ENCODE peak calls at places on chromosomes 11 and 22, in nine cellular contexts. H is bronchial epithelial cell, X is AG09319, Y is colonic mucosa, V is endothelial cell, B is pancreas, U is transverse colon, T is brain microvascular endothelial cell, C is ovary. L is an unnamed sample.

GRCh38 chr22:32416556-32417085 is 4.6 kb upstream of the RTCB start:
- DNase-seq in X (no peak), H (no peak), Y (no peak), U (no peak), B (no peak), V (no peak), T (no peak), C (no peak), L (no peak)

GRCh38 chr11:60857378-60858232 is 1.9 kb upstream of the PTGDR2 start:
- DNase-seq in C (no peak), Y (no peak), H (peak), B (no peak), X (no peak), U (no peak), T (peak), V (no peak), L (no peak)

GRCh38 chr11:125945011-125945796 is 640 bp upstream of the VSIG10L2 start:
- DNase-seq in U (no peak), V (no peak), C (no peak), X (no peak), H (no peak), Y (no peak), B (no peak), T (no peak), L (no peak)

GRCh38 chr11:59769086-59769485 is 13.9 kb downstream of the STX3 start:
- DNase-seq in Y (no peak), H (no peak), U (no peak), V (no peak), X (no peak), T (no peak), C (no peak), B (no peak), L (no peak)

GRCh38 chr22:48167238-48167637 is 1404.8 kb downstream of the TBC1D22A start:
- DNase-seq in B (no peak), Y (no peak), U (no peak), C (no peak), T (no peak), X (no peak), H (no peak), V (no peak), L (no peak)

GRCh38 chr11:64848779-64849599 is 4.5 kb upstream of the CDC42BPG start:
- DNase-seq in V (no peak), X (no peak), U (peak), C (no peak), T (no peak), Y (peak), B (peak), H (no peak), L (peak)

GRCh38 chr11:25612806-25613205 is 719.1 kb upstream of the ANO3 start:
- DNase-seq in H (no peak), Y (no peak), X (no peak), T (no peak), C (no peak), V (no peak), B (no peak), U (no peak), L (no peak)

GRCh38 chr11:12692238-12693074 is 18.2 kb downstream of the TEAD1 start:
- DNase-seq in H (peak), U (peak), X (peak), T (peak), C (peak), B (peak), Y (peak), V (no peak), L (peak)

DNA sequence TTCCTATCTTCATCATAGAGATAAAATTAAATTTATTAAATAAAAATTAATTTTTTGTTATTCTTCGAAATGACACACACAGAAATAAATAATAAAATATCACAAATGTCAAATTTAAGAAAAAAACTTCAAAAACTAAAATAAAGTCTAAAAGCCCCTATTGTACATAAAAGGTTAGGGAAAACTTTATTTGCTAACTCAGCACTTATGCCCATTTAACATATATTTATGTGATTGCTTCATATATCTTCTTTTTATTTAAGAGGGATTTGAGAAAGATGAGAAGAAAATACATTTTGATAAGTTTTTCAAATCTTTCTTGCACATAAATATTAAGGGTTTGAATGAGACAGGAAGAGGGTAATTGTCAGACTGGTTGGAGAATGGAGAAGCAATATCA is 2350.4 kb upstream of the RAG2 start:
- DNase-seq in B (no peak), V (no peak), C (no peak), H (no peak), U (no peak), X (no peak), Y (no peak), T (no peak), L (no peak)
- TF ChIP-seq CTCF in B (no peak), V (no peak), C (no peak), H (no peak), U (no peak), X (no peak), Y (no peak), T (no peak), L (no peak)

DNA sequence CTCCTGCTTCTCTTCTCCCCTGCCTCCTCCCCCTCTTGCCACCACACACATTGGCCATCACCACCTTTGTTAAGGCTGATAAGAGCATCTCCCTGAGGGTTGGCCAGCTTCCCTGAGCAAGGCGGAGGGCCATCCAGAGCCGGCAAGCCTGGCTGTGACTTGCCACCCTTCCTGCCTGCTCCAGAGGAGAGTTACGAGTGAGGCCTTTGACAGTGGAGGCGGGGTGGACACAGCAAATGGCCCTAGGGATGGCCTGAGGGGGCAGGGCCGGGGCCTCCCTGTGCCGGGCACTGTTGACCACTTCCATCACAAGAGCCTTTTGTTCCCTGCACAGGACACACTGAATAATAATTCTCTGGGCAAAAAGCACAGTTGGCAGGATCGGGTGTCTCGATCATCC is 5.4 kb downstream of the FREY1 start:
- DNase-seq in T (no peak), U (no peak), H (no peak), C (no peak), Y (no peak), B (no peak), V (no peak), X (no peak), L (no peak)
- TF ChIP-seq CTCF in T (no peak), U (no peak), H (no peak), C (no peak), Y (no peak), B (no peak), V (no peak), X (no peak), L (no peak)

GRCh38 chr22:26669060-26669481 is 11.7 kb downstream of the MIAT start:
- DNase-seq in X (peak), H (peak), Y (no peak), B (peak), T (peak), V (peak), C (no peak), U (peak), L (peak)
- TF ChIP-seq CTCF in X (peak), H (peak), Y (no peak), B (peak), T (peak), V (peak), C (no peak), U (no peak), L (peak)

GRCh38 chr11:19661827-19662226 is 50.8 kb upstream of the NAV2 start:
- DNase-seq in X (no peak), T (no peak), H (no peak), Y (no peak), V (no peak), U (no peak), C (no peak), B (no peak), L (no peak)

GRCh38 chr11:19656140-19656541 is 56.5 kb upstream of the NAV2 start:
- DNase-seq in U (no peak), Y (no peak), X (no peak), C (no peak), H (no peak), T (no peak), V (no peak), B (no peak), L (no peak)

GRCh38 chr11:19660076-19660475 is 52.6 kb upstream of the NAV2 start:
- DNase-seq in C (no peak), H (peak), V (no peak), Y (no peak), T (peak), U (no peak), B (no peak), X (no peak), L (peak)

GRCh38 chr11:19659529-19659928 is 53.1 kb upstream of the NAV2 start:
- DNase-seq in H (peak), V (no peak), B (no peak), Y (no peak), T (no peak), X (no peak), U (no peak), C (no peak), L (no peak)

DNA sequence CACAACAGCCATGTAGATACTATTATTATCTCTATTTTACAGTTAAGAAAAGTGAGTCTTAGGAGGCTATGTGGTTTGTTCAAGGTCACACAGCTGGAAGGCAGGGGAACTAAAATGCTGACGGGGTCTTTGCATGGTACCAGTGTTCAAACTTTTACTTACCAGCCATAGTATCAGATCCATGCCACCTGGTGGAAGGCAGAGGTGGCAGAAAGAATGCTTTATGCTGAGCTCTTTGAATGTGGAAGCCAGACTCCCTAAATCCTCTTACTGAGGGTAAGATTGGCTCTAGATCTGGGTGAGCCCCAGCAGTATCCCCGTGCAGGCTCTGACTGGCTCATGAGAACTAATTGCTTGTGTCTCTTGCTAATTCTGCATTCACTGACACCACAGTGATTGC is 54.3 kb upstream of the NAV2 start:
- DNase-seq in V (no peak), X (no peak), T (no peak), U (no peak), B (no peak), Y (no peak), C (no peak), H (no peak), L (no peak)
- TF ChIP-seq CTCF in V (no peak), X (no peak), T (peak), U (no peak), B (no peak), Y (no peak), C (no peak), H (no peak), L (no peak)

GRCh38 chr22:36775589-36775965 is 342 bp downstream of the IFT27 start:
- DNase-seq in B (peak), T (no peak), Y (peak), C (peak), X (no peak), U (peak), V (peak), H (no peak), L (peak)

GRCh38 chr22:36771376-36772063 is 4.4 kb downstream of the IFT27 start:
- DNase-seq in Y (no peak), V (no peak), C (no peak), X (no peak), H (no peak), T (no peak), B (no peak), U (no peak), L (no peak)

GRCh38 chr22:36772451-36772850 is 3.5 kb downstream of the IFT27 start:
- DNase-seq in U (no peak), T (no peak), H (no peak), B (no peak), C (no peak), V (no peak), X (no peak), Y (no peak), L (no peak)

GRCh38 chr22:36775966-36776669 is at the start of gene IFT27:
- DNase-seq in Y (peak), U (peak), C (peak), V (peak), X (peak), H (peak), T (peak), B (peak), L (peak)

GRCh38 chr22:36773935-36774334 is 2.0 kb downstream of the IFT27 start:
- DNase-seq in V (no peak), Y (no peak), X (no peak), T (peak), B (no peak), C (no peak), H (peak), U (no peak), L (no peak)
- TF ChIP-seq CTCF in V (peak), Y (no peak), X (peak), T (peak), B (no peak), C (no peak), H (peak), U (peak), L (no peak)

GRCh38 chr22:49393526-49393925 is 434.1 kb downstream of the BRD1 start:
- DNase-seq in H (no peak), Y (no peak), X (no peak), T (no peak), B (no peak), U (no peak), C (no peak), V (no peak), L (no peak)

GRCh38 chr22:49392247-49392646 is 435.4 kb downstream of the BRD1 start:
- DNase-seq in U (no peak), B (no peak), H (no peak), V (no peak), X (no peak), T (no peak), Y (no peak), C (no peak), L (no peak)

GRCh38 chr22:49395617-49396016 is 432.1 kb downstream of the BRD1 start:
- DNase-seq in Y (no peak), C (no peak), U (no peak), V (no peak), X (no peak), H (no peak), B (no peak), T (no peak), L (no peak)

GRCh38 chr22:49392841-49393510 is 434.7 kb downstream of the BRD1 start:
- DNase-seq in B (no peak), Y (no peak), H (no peak), X (no peak), C (no peak), U (no peak), V (no peak), T (no peak), L (no peak)

DNA sequence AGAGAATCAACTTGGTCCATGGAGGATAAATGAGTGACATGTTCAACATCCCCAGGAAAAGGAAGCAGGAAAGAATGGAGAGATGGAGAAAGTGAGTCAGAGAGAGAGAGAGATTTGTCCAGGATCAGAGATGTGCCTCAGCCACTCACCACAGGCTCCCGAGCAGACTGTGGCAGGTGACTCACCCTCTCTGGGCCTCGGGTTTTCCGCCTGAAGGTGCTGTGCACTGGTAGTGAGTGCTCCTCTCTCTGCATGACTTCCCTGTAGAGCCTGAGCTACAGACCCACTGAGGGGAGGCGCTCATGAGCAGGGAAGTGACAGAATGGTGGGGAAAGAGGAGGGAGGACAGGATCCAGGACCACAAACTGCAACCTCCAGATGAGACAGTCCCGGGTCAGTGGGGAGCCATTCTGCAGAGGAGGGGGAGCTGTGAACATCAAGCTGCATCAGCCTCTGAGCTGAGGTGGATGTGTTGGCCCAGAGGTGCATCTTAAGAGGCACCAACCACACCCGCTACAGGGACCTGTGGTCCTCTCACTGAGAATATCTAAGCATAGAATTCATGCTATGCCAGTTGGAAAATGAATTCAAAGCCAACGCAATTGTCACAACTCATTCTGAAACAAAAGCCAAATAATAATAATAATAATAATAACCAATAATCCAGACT is 433.4 kb downstream of the BRD1 start:
- DNase-seq in U (no peak), Y (peak), C (no peak), V (no peak), H (no peak), X (no peak), T (no peak), B (no peak), L (no peak)
- TF ChIP-seq CTCF in U (no peak), Y (no peak), C (no peak), V (no peak), H (no peak), X (no peak), T (no peak), B (no peak), L (no peak)

GRCh38 chr11:36306888-36307287 is 10.8 kb downstream of the PRR5L start:
- DNase-seq in C (no peak), H (peak), X (no peak), B (no peak), T (no peak), Y (no peak), V (peak), U (no peak), L (no peak)
- TF ChIP-seq CTCF in C (peak), H (peak), X (peak), B (no peak), T (peak), Y (no peak), V (peak), U (peak), L (no peak)

DNA sequence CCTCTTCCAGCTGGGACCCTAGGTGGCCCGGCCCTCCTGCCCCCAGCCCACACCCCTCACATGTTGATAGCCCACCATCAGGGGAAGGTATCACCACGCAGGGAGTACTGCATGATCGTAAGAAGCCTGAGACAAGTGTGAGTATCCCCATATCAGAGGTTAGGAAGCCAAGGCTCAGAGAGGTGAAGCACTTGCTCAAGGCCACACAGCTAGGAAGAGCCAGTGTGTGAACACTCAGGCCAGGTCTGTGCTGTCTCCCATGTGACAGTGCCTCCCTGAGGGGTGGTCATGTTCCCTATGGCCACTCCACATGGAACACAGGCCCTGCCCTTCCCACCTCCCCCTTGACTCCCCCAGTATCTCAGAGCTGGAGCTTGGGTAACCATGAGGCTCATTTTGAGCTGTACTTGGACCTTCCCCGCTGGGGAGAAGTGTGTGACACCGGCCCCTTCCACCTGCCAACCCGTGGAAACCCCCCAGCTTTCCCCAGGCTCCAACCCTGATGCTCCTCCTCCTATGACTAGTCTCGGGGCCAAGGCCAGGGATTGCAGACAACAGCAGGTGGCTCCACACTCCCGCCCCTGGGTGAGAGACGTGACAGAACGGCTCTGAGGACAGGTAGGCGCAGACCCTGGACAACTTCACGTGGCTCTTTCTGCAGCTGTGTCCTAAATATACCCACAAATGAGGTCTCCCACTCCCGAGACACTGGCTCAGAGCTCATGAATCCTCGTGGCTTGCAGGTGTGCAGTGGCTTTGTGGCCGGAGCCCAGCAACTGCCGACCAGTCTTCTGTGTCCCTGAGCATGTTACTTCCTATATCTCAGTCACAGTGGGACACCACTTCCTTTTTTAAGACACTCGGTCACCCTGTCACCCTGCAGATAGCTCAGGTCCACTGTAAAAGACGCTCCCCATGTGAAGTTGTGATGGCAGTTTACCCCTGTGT is 55.3 kb downstream of the NECTIN1 start:
- DNase-seq in H (no peak), X (no peak), U (peak), B (no peak), T (no peak), V (no peak), C (no peak), Y (peak), L (no peak)
- TF ChIP-seq CTCF in H (peak), X (no peak), U (no peak), B (no peak), T (no peak), V (no peak), C (no peak), Y (no peak), L (no peak)

GRCh38 chr22:37362618-37363017 is 64.7 kb downstream of the ELFN2 start:
- DNase-seq in H (no peak), Y (no peak), V (no peak), B (no peak), X (no peak), T (no peak), C (no peak), U (no peak), L (no peak)
- TF ChIP-seq CTCF in H (no peak), Y (no peak), V (no peak), B (no peak), X (no peak), T (no peak), C (no peak), U (no peak), L (no peak)

L was measured in Calu3.